ENCODE peak calls at places on chromosomes 7 and 10, in seven cellular contexts. One of them, this sample, is unnamed.

GRCh38 chr7:133364959-133365680 is 112.2 kb downstream of the EXOC4 start:
- DNase-seq in IMR-90: peak
- DNase-seq in stimulated activated naive CD8-positive, alpha-beta T cell treated with anti-CD3 and anti-CD28 coated beads, Interleukin-15, Interleukin-2, amounts not matched to agents 100 U/mL and 50 U/mL, for 24 hours: no peak
- DNase-seq in NCI-H1105: no peak
- DNase-seq in GM12891: no peak
- DNase-seq in fibroblast of the aortic adventitia: peak
- DNase-seq in H54: no peak
- DNase-seq in this sample: no peak

GRCh38 chr10:84356951-84357350 is 28.6 kb downstream of the CCSER2 start:
- DNase-seq in IMR-90: no peak
- DNase-seq in stimulated activated naive CD8-positive, alpha-beta T cell treated with anti-CD3 and anti-CD28 coated beads, Interleukin-15, Interleukin-2, amounts not matched to agents 100 U/mL and 50 U/mL, for 24 hours: no peak
- DNase-seq in NCI-H1105: no peak
- DNase-seq in GM12891: no peak
- DNase-seq in fibroblast of the aortic adventitia: no peak
- DNase-seq in H54: no peak
- DNase-seq in this sample: no peak

GRCh38 chr10:128056303-128057050 is 69.7 kb downstream of the MKI67 start:
- DNase-seq in IMR-90: no peak
- DNase-seq in stimulated activated naive CD8-positive, alpha-beta T cell treated with anti-CD3 and anti-CD28 coated beads, Interleukin-15, Interleukin-2, amounts not matched to agents 100 U/mL and 50 U/mL, for 24 hours: no peak
- DNase-seq in NCI-H1105: no peak
- DNase-seq in GM12891: no peak
- DNase-seq in fibroblast of the aortic adventitia: no peak
- DNase-seq in H54: no peak
- DNase-seq in this sample: no peak

GRCh38 chr7:117271566-117271965 is 51.3 kb downstream of the WNT2 start:
- DNase-seq in IMR-90: no peak
- DNase-seq in stimulated activated naive CD8-positive, alpha-beta T cell treated with anti-CD3 and anti-CD28 coated beads, Interleukin-15, Interleukin-2, amounts not matched to agents 100 U/mL and 50 U/mL, for 24 hours: no peak
- DNase-seq in NCI-H1105: no peak
- DNase-seq in GM12891: no peak
- DNase-seq in fibroblast of the aortic adventitia: no peak
- DNase-seq in H54: no peak
- DNase-seq in this sample: no peak

GRCh38 chr10:119270893-119271361 is 63.6 kb downstream of the GRK5 start:
- DNase-seq in IMR-90: peak
- DNase-seq in stimulated activated naive CD8-positive, alpha-beta T cell treated with anti-CD3 and anti-CD28 coated beads, Interleukin-15, Interleukin-2, amounts not matched to agents 100 U/mL and 50 U/mL, for 24 hours: peak
- DNase-seq in NCI-H1105: no peak
- DNase-seq in GM12891: no peak
- DNase-seq in fibroblast of the aortic adventitia: peak
- DNase-seq in H54: peak
- DNase-seq in this sample: peak

GRCh38 chr7:47905071-47905920 is 43.0 kb downstream of the PKD1L1 start:
- DNase-seq in IMR-90: no peak
- DNase-seq in stimulated activated naive CD8-positive, alpha-beta T cell treated with anti-CD3 and anti-CD28 coated beads, Interleukin-15, Interleukin-2, amounts not matched to agents 100 U/mL and 50 U/mL, for 24 hours: no peak
- DNase-seq in NCI-H1105: no peak
- DNase-seq in GM12891: no peak
- DNase-seq in fibroblast of the aortic adventitia: no peak
- DNase-seq in H54: no peak
- DNase-seq in this sample: no peak

GRCh38 chr7:140160308-140160707 is 16.5 kb downstream of the KDM7A start:
- DNase-seq in IMR-90: no peak
- DNase-seq in stimulated activated naive CD8-positive, alpha-beta T cell treated with anti-CD3 and anti-CD28 coated beads, Interleukin-15, Interleukin-2, amounts not matched to agents 100 U/mL and 50 U/mL, for 24 hours: no peak
- DNase-seq in NCI-H1105: no peak
- DNase-seq in GM12891: no peak
- DNase-seq in fibroblast of the aortic adventitia: no peak
- DNase-seq in H54: no peak
- DNase-seq in this sample: no peak

GRCh38 chr7:156577645-156578577 is 62.7 kb upstream of the RNF32 start:
- DNase-seq in IMR-90: no peak
- DNase-seq in stimulated activated naive CD8-positive, alpha-beta T cell treated with anti-CD3 and anti-CD28 coated beads, Interleukin-15, Interleukin-2, amounts not matched to agents 100 U/mL and 50 U/mL, for 24 hours: no peak
- DNase-seq in NCI-H1105: no peak
- DNase-seq in GM12891: no peak
- DNase-seq in fibroblast of the aortic adventitia: no peak
- DNase-seq in H54: no peak
- DNase-seq in this sample: no peak

GRCh38 chr10:43399911-43400310 is 9.1 kb downstream of the HNRNPF start:
- DNase-seq in IMR-90: no peak
- DNase-seq in stimulated activated naive CD8-positive, alpha-beta T cell treated with anti-CD3 and anti-CD28 coated beads, Interleukin-15, Interleukin-2, amounts not matched to agents 100 U/mL and 50 U/mL, for 24 hours: no peak
- DNase-seq in NCI-H1105: no peak
- DNase-seq in GM12891: no peak
- DNase-seq in fibroblast of the aortic adventitia: no peak
- DNase-seq in H54: no peak
- DNase-seq in this sample: no peak

GRCh38 chr7:133750287-133750686 is 376.9 kb upstream of the LRGUK start:
- DNase-seq in IMR-90: no peak
- DNase-seq in stimulated activated naive CD8-positive, alpha-beta T cell treated with anti-CD3 and anti-CD28 coated beads, Interleukin-15, Interleukin-2, amounts not matched to agents 100 U/mL and 50 U/mL, for 24 hours: no peak
- DNase-seq in NCI-H1105: no peak
- DNase-seq in GM12891: no peak
- DNase-seq in fibroblast of the aortic adventitia: no peak
- DNase-seq in H54: no peak
- DNase-seq in this sample: no peak

GRCh38 chr10:129756912-129757861 is 206.9 kb downstream of the EBF3 start:
- DNase-seq in IMR-90: no peak
- DNase-seq in stimulated activated naive CD8-positive, alpha-beta T cell treated with anti-CD3 and anti-CD28 coated beads, Interleukin-15, Interleukin-2, amounts not matched to agents 100 U/mL and 50 U/mL, for 24 hours: no peak
- DNase-seq in NCI-H1105: peak
- DNase-seq in GM12891: no peak
- DNase-seq in fibroblast of the aortic adventitia: peak
- DNase-seq in H54: no peak
- DNase-seq in this sample: peak

GRCh38 chr10:98745645-98746044 is 298.9 kb upstream of the HPS1 start:
- DNase-seq in IMR-90: no peak
- DNase-seq in stimulated activated naive CD8-positive, alpha-beta T cell treated with anti-CD3 and anti-CD28 coated beads, Interleukin-15, Interleukin-2, amounts not matched to agents 100 U/mL and 50 U/mL, for 24 hours: no peak
- DNase-seq in NCI-H1105: no peak
- DNase-seq in GM12891: no peak
- DNase-seq in fibroblast of the aortic adventitia: no peak
- DNase-seq in H54: no peak
- DNase-seq in this sample: no peak

GRCh38 chr10:10530313-10530712 is 487.4 kb upstream of the CELF2 start:
- DNase-seq in IMR-90: peak
- DNase-seq in stimulated activated naive CD8-positive, alpha-beta T cell treated with anti-CD3 and anti-CD28 coated beads, Interleukin-15, Interleukin-2, amounts not matched to agents 100 U/mL and 50 U/mL, for 24 hours: no peak
- DNase-seq in NCI-H1105: no peak
- DNase-seq in GM12891: no peak
- DNase-seq in fibroblast of the aortic adventitia: no peak
- DNase-seq in H54: no peak
- DNase-seq in this sample: no peak

GRCh38 chr10:12191715-12192114 is 4.0 kb downstream of the NUDT5 start:
- DNase-seq in IMR-90: no peak
- DNase-seq in stimulated activated naive CD8-positive, alpha-beta T cell treated with anti-CD3 and anti-CD28 coated beads, Interleukin-15, Interleukin-2, amounts not matched to agents 100 U/mL and 50 U/mL, for 24 hours: no peak
- DNase-seq in NCI-H1105: no peak
- DNase-seq in GM12891: no peak
- DNase-seq in fibroblast of the aortic adventitia: no peak
- DNase-seq in H54: no peak
- DNase-seq in this sample: no peak

This sample was measured in DMS79.